ENCODE peak calls at places on chromosome 13, in four cellular contexts. One of them, this sample, is unnamed.

GRCh38 chr13:95571941-95572340 is 19.4 kb downstream of the CLDN10 start:
- DNase-seq in PC-9: no peak
- DNase-seq in GM23338: no peak
- DNase-seq in transverse colon: no peak
- DNase-seq in this sample: no peak

GRCh38 chr13:24671367-24672117 is 8.7 kb upstream of the ATP12A start:
- DNase-seq in PC-9: peak; percentile 95
- DNase-seq in GM23338: peak; percentile 87
- DNase-seq in transverse colon: peak; percentile 50
- DNase-seq in this sample: no peak

GRCh38 chr13:51673165-51673564 is 88.9 kb downstream of the WDFY2 start:
- DNase-seq in PC-9: no peak
- DNase-seq in GM23338: no peak
- DNase-seq in transverse colon: no peak
- DNase-seq in this sample: no peak

GRCh38 chr13:33676700-33677048 is 141.3 kb upstream of the RFC3 start:
- DNase-seq in PC-9: no peak
- DNase-seq in GM23338: peak; percentile 4
- DNase-seq in transverse colon: peak; percentile 58
- DNase-seq in this sample: peak; percentile 37

GRCh38 chr13:52650731-52651130 is 1.9 kb upstream of the SUGT1 start:
- DNase-seq in PC-9: no peak
- DNase-seq in GM23338: no peak
- DNase-seq in transverse colon: no peak
- DNase-seq in this sample: no peak

GRCh38 chr13:86383151-86383550 is 583.9 kb upstream of the SLITRK6 start:
- DNase-seq in PC-9: no peak
- DNase-seq in GM23338: no peak
- DNase-seq in transverse colon: no peak
- DNase-seq in this sample: no peak

GRCh38 chr13:102968572-102969228 is 97.5 kb downstream of the SLC10A2 start:
- DNase-seq in PC-9: no peak
- DNase-seq in GM23338: no peak
- DNase-seq in transverse colon: peak; percentile 12
- DNase-seq in this sample: no peak

GRCh38 chr13:90968510-90968909 is 379.0 kb upstream of the MIR17HG start:
- DNase-seq in PC-9: no peak
- DNase-seq in GM23338: peak; percentile 77
- DNase-seq in transverse colon: no peak
- DNase-seq in this sample: no peak

GRCh38 chr13:47166341-47166740 is 269.5 kb upstream of the HTR2A start:
- DNase-seq in PC-9: no peak
- DNase-seq in GM23338: no peak
- DNase-seq in transverse colon: no peak
- DNase-seq in this sample: no peak

GRCh38 chr13:73929287-73929932 is 204.8 kb downstream of the KLF12 start:
- DNase-seq in PC-9: no peak
- DNase-seq in GM23338: no peak
- DNase-seq in transverse colon: no peak
- DNase-seq in this sample: no peak

DNA sequence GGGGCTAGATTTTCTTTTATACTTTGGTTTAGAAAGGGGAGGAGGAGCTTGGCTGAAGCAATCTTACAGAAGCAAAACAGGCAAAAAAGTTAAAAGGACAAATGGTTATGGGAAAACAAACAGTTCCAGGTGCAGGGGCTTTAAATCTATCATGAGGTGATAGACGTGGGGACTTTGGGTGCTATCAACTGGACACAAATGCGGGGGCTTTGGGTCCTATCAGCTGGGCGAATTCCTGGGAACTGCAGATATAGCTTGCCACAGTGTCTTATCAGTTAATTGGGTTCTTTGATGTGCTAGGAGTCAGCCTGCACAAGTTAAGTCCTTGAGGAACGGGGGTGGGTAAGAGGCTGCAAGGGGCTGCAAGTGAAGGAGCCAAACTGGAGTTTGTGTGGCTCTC is 260.6 kb downstream of the TUBA3C start:
- DNase-seq in PC-9: no peak
- DNase-seq in GM23338: no peak
- DNase-seq in transverse colon: no peak
- DNase-seq in this sample: no peak
- TF ChIP-seq CTCF in PC-9: no peak
- TF ChIP-seq CTCF in GM23338: no peak
- TF ChIP-seq CTCF in transverse colon: no peak
- TF ChIP-seq CTCF in this sample: no peak

DNA sequence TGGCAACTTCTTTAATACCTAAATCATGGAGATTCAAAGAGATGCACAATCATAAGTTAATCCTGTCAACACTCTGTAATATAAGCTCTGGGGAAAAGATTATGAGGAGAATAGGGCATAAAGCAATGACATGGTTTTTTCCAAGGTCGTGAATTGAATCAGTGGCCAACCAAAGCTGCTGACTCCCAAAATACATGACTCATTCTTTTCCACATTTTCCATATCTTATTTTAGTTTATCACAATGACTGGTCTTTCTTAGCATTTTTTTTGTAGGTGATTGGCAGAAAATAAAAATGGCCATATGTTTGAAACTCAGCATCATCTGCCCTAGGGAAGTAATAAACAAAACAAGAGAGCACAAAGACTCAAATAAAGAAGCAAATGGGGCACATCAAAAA is 28.5 kb upstream of the RBM26 start:
- DNase-seq in PC-9: no peak
- DNase-seq in GM23338: no peak
- DNase-seq in transverse colon: no peak
- DNase-seq in this sample: no peak
- H3K27ac ChIP-seq in PC-9: no peak overlapping the region
- H3K27ac ChIP-seq in GM23338: no peak overlapping the region
- H3K27ac ChIP-seq in transverse colon: no peak overlapping the region
- H3K27ac ChIP-seq in this sample: no peak overlapping the region

GRCh38 chr13:28753208-28753892 is 34.6 kb upstream of the SLC46A3 start:
- DNase-seq in PC-9: peak; percentile 79
- DNase-seq in GM23338: peak; percentile 86
- DNase-seq in transverse colon: peak; percentile 55
- DNase-seq in this sample: no peak
- TF ChIP-seq CTCF in PC-9: no peak
- TF ChIP-seq CTCF in GM23338: no peak
- TF ChIP-seq CTCF in transverse colon: no peak
- TF ChIP-seq CTCF in this sample: no peak

DNA sequence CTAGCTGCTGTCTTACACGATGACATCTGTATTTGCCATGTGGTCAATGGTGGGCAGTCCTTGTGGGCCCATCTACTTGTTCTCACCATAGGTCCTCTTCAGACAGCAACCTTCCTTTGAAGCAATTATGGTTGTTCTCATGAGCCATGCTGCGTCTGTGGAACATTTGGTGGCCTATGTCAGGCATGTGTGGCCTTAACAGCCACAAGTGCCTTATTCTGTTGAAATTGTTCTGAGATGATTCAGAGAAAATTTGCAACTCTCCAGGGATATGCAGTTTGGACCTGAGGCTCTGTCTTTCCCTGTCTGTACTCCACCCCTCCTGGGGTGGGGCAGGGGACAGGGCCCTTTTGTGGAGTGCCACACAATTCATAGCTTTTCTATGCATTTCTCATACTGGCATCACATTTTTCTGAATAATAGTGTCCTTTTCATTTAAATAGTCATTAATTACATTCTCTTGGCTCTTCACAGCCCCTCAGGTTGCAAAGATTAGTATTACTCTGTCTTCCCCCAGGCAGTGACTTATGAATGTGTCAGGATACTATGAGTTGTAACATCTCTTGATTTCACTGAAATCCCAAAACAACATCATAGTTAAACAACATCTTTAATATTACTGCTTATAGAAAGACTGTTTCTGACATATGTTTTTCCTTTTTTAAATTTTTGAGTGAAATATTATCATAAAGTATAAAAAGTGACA is 102.1 kb downstream of the ITGBL1 start:
- DNase-seq in PC-9: no peak
- DNase-seq in GM23338: no peak
- DNase-seq in transverse colon: no peak
- DNase-seq in this sample: no peak
- H3K27ac ChIP-seq in PC-9: no peak overlapping the region
- H3K27ac ChIP-seq in GM23338: no peak overlapping the region
- H3K27ac ChIP-seq in transverse colon: no peak overlapping the region
- H3K27ac ChIP-seq in this sample: no peak overlapping the region

GRCh38 chr13:111425326-111425725 is 104.9 kb downstream of the TEX29 start:
- DNase-seq in PC-9: no peak
- DNase-seq in GM23338: no peak
- DNase-seq in transverse colon: no peak
- DNase-seq in this sample: no peak

GRCh38 chr13:111434578-111435159 is 114.2 kb downstream of the TEX29 start:
- DNase-seq in PC-9: no peak
- DNase-seq in GM23338: no peak
- DNase-seq in transverse colon: no peak
- DNase-seq in this sample: no peak

GRCh38 chr13:111431241-111431640 is 110.8 kb downstream of the TEX29 start:
- DNase-seq in PC-9: no peak
- DNase-seq in GM23338: no peak
- DNase-seq in transverse colon: no peak
- DNase-seq in this sample: no peak

GRCh38 chr13:111424134-111424533 is 103.7 kb downstream of the TEX29 start:
- DNase-seq in PC-9: no peak
- DNase-seq in GM23338: no peak
- DNase-seq in transverse colon: no peak
- DNase-seq in this sample: no peak

GRCh38 chr13:111429064-111429558 is 108.7 kb downstream of the TEX29 start:
- DNase-seq in PC-9: peak; percentile 40
- DNase-seq in GM23338: peak; percentile 81
- DNase-seq in transverse colon: peak; percentile 43
- DNase-seq in this sample: peak; percentile 52
- TF ChIP-seq CTCF in PC-9: peak; percentile 82
- TF ChIP-seq CTCF in GM23338: peak; percentile 67
- TF ChIP-seq CTCF in transverse colon: peak; percentile 50
- TF ChIP-seq CTCF in this sample: peak; percentile 46

GRCh38 chr13:79525458-79525857 is 44.5 kb downstream of the NDFIP2 start:
- DNase-seq in PC-9: no peak
- DNase-seq in GM23338: no peak
- DNase-seq in transverse colon: no peak
- DNase-seq in this sample: no peak
- H3K27ac ChIP-seq in PC-9: no peak overlapping the region
- H3K27ac ChIP-seq in GM23338: no peak overlapping the region
- H3K27ac ChIP-seq in transverse colon: no peak overlapping the region
- H3K27ac ChIP-seq in this sample: no peak overlapping the region

GRCh38 chr13:41428155-41428554 is 29.2 kb upstream of the RGCC start:
- DNase-seq in PC-9: no peak
- DNase-seq in GM23338: peak; percentile 44
- DNase-seq in transverse colon: no peak
- DNase-seq in this sample: peak; percentile 50
- TF ChIP-seq CTCF in PC-9: no peak
- TF ChIP-seq CTCF in GM23338: peak; percentile 80
- TF ChIP-seq CTCF in transverse colon: no peak
- TF ChIP-seq CTCF in this sample: no peak

DNA sequence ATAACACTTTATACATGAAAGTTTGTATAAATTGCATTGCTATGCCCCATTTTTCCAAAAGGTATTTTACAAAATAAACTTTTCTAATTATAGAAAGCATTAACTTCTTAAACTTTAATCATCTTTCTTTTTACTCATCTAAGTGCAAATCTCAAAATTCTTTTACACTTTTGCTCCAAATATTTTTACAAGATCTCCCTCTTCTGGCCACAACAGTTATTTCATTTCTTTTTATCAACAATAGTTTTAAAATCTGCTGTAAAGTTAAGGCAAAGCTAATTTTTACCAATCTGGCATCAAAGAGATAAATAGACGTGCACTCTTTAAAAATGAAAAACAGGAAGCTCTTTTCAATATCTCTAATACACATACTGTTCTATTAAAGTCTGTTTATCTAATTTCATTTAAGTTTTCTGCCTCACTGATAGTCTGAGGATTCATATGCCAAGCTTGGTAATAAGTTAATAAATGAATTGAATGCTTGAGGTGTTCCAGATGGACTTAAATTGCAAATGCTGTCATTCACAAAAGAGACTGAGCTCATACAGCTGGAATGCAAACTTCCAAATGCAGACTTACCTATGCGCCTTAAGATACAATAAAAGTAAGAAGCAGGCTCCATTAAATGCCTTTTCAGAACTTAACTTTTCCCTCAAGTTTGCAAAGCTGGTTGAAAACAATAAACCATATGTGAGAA is 583.0 kb upstream of the ATXN8OS start:
- DNase-seq in PC-9: no peak
- DNase-seq in GM23338: peak; percentile 38
- DNase-seq in transverse colon: no peak
- DNase-seq in this sample: no peak
- H3K27ac ChIP-seq in PC-9: no peak overlapping the region
- H3K27ac ChIP-seq in GM23338: no peak overlapping the region
- H3K27ac ChIP-seq in transverse colon: no peak overlapping the region
- H3K27ac ChIP-seq in this sample: no peak overlapping the region

GRCh38 chr13:41587490-41587889 is 130.1 kb downstream of the RGCC start:
- DNase-seq in PC-9: no peak
- DNase-seq in GM23338: peak; percentile 64
- DNase-seq in transverse colon: no peak
- DNase-seq in this sample: no peak
- TF ChIP-seq CTCF in PC-9: no peak
- TF ChIP-seq CTCF in GM23338: peak; percentile 33
- TF ChIP-seq CTCF in transverse colon: no peak
- TF ChIP-seq CTCF in this sample: no peak

GRCh38 chr13:99008577-99008976 is 30.7 kb upstream of the DOCK9 start:
- DNase-seq in PC-9: no peak
- DNase-seq in GM23338: no peak
- DNase-seq in transverse colon: no peak
- DNase-seq in this sample: no peak
- H3K27ac ChIP-seq in PC-9: no peak overlapping the region
- H3K27ac ChIP-seq in GM23338: no peak overlapping the region
- H3K27ac ChIP-seq in transverse colon: no peak overlapping the region
- H3K27ac ChIP-seq in this sample: no peak overlapping the region

This sample was measured in left lung.